ENCODE peak calls at places on chromosomes 7 and 10, in eight cellular contexts. P is kidney epithelial cell, O is Peyer's patch, C is AG04450, B is AG10803, Q is CD14-positive monocyte, A is IMR-90, L is fibroblast of lung. I is an unnamed sample.

GRCh38 chr7:132791036-132791435 is 214.8 kb upstream of the PLXNA4 start:
- DNase-seq in P (no peak), O (no peak), C (no peak), B (no peak), Q (no peak), A (no peak), L (no peak), I (no peak)

GRCh38 chr7:124945680-124946079 is 16.1 kb upstream of the POT1 start:
- DNase-seq in P (no peak), O (no peak), C (no peak), B (no peak), Q (no peak), A (no peak), L (no peak), I (no peak)

GRCh38 chr7:39238209-39238869 is 260.6 kb downstream of the POU6F2 start:
- DNase-seq in P (no peak), O (no peak), C (no peak), B (no peak), Q (no peak), A (no peak), L (no peak), I (no peak)

GRCh38 chr7:49714182-49714581 is 59.3 kb upstream of the VWC2 start:
- DNase-seq in P (no peak), O (no peak), C (no peak), B (no peak), Q (no peak), A (no peak), L (no peak), I (no peak)

GRCh38 chr7:81846398-81846797 is 76.6 kb upstream of the HGF start:
- DNase-seq in P (peak; percentile 26), O (peak; percentile 46), C (peak; percentile 20), B (peak; percentile 59), Q (peak; percentile 76), A (peak; percentile 74), L (peak; percentile 45), I (peak; percentile 49)

GRCh38 chr10:77351386-77351785 is 286.2 kb downstream of the KCNMA1 start:
- DNase-seq in P (no peak), O (no peak), C (peak; percentile 20), B (peak; percentile 73), Q (no peak), A (peak; percentile 79), L (peak; percentile 82), I (no peak)

GRCh38 chr10:62244785-62245595 is 23.7 kb downstream of the RTKN2 start:
- DNase-seq in P (no peak), O (peak; percentile 79), C (no peak), B (peak; percentile 74), Q (no peak), A (peak; percentile 83), L (peak; percentile 87), I (no peak)

GRCh38 chr7:148147438-148147837 is 443.1 kb upstream of the C7orf33 start:
- DNase-seq in P (no peak), O (no peak), C (no peak), B (no peak), Q (no peak), A (no peak), L (no peak), I (no peak)

GRCh38 chr10:131961777-131962450 is 19.8 kb downstream of the BNIP3 start:
- DNase-seq in P (no peak), O (peak; percentile 39), C (no peak), B (peak; percentile 60), Q (no peak), A (no peak), L (no peak), I (no peak)

GRCh38 chr7:98994046-98994944 is 116.0 kb downstream of the TRRAP start:
- DNase-seq in P (no peak), O (no peak), C (no peak), B (no peak), Q (no peak), A (no peak), L (no peak), I (no peak)

GRCh38 chr7:37659971-37660370 is 23.6 kb upstream of the GPR141 start:
- DNase-seq in P (no peak), O (no peak), C (no peak), B (no peak), Q (no peak), A (no peak), L (no peak), I (no peak)

GRCh38 chr10:44293842-44294241 is 91.1 kb downstream of the CXCL12 start:
- DNase-seq in P (no peak), O (peak; percentile 56), C (peak; percentile 88), B (peak; percentile 53), Q (no peak), A (peak; percentile 92), L (peak; percentile 92), I (no peak)

GRCh38 chr7:109235316-109235715 is 665.6 kb downstream of the DNAJB9 start:
- DNase-seq in P (no peak), O (no peak), C (no peak), B (no peak), Q (no peak), A (no peak), L (no peak), I (no peak)

GRCh38 chr10:123988694-123989093 is 97.1 kb upstream of the CPXM2 start:
- DNase-seq in P (no peak), O (no peak), C (no peak), B (no peak), Q (peak; percentile 22), A (no peak), L (no peak), I (peak; percentile 20)

GRCh38 chr10:79125092-79125491 is 56.3 kb downstream of the ZMIZ1 start:
- DNase-seq in P (no peak), O (no peak), C (no peak), B (no peak), Q (no peak), A (no peak), L (no peak), I (no peak)

GRCh38 chr7:919924-920341 is 34.5 kb downstream of the ADAP1 start:
- DNase-seq in P (no peak), O (peak; percentile 70), C (no peak), B (no peak), Q (peak; percentile 33), A (no peak), L (no peak), I (no peak)

GRCh38 chr10:87700031-87700796 is 40.5 kb downstream of the PAPSS2 start:
- DNase-seq in P (no peak), O (no peak), C (no peak), B (peak; percentile 74), Q (no peak), A (peak; percentile 74), L (peak; percentile 77), I (peak; percentile 66)

GRCh38 chr10:15120523-15120922 is 23.4 kb downstream of the RPP38 start:
- DNase-seq in P (no peak), O (no peak), C (no peak), B (peak; percentile 67), Q (no peak), A (peak; percentile 79), L (peak; percentile 72), I (peak; percentile 46)

GRCh38 chr7:66352071-66352470 is 146.9 kb downstream of the TPST1 start:
- DNase-seq in P (peak; percentile 9), O (no peak), C (no peak), B (no peak), Q (no peak), A (no peak), L (no peak), I (no peak)
- TF ChIP-seq CTCF in P (peak; percentile 40), O (no peak), C (peak; percentile 13), B (no peak), Q (no peak), A (no peak), L (no peak), I (no peak)

GRCh38 chr7:143255564-143255963 is 7.7 kb upstream of the GSTK1 start:
- DNase-seq in P (no peak), O (no peak), C (no peak), B (no peak), Q (no peak), A (no peak), L (no peak), I (no peak)

GRCh38 chr7:143258830-143259229 is 4.4 kb upstream of the GSTK1 start:
- DNase-seq in P (no peak), O (no peak), C (no peak), B (no peak), Q (no peak), A (peak; percentile 20), L (no peak), I (no peak)

GRCh38 chr7:143257501-143257900 is 5.7 kb upstream of the GSTK1 start:
- DNase-seq in P (no peak), O (no peak), C (no peak), B (no peak), Q (no peak), A (no peak), L (no peak), I (no peak)

GRCh38 chr7:143256932-143257331 is 6.3 kb upstream of the GSTK1 start:
- DNase-seq in P (no peak), O (no peak), C (no peak), B (no peak), Q (no peak), A (no peak), L (no peak), I (no peak)

GRCh38 chr7:143256325-143256724 is 6.9 kb upstream of the GSTK1 start:
- DNase-seq in P (no peak), O (no peak), C (no peak), B (no peak), Q (no peak), A (no peak), L (no peak), I (no peak)
- TF ChIP-seq CTCF in P (no peak), O (no peak), C (no peak), B (no peak), Q (peak; percentile 37), A (no peak), L (no peak), I (peak; percentile 25)

DNA sequence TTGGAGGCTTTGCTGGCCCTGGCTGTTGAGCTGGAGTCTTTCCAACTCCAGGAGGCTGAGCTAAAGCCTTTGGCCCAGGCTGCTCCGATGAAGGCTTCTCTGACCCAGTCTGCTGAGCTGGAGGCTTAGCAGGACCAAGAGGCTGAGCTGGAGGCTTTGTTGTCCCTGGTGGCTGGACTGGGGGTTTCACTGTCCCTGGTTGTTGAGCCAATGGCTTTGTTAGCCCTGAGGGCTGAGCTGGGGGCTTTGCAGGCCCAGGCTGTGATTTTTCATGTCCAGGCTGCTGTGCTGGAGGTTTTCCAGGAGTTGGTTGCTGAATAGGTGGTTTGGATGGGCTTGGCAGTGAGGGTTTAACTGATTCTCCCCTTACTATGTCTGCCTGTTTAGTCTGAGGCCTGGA is 7.3 kb downstream of the PCLO start:
- DNase-seq in P (no peak), O (no peak), C (no peak), B (no peak), Q (no peak), A (no peak), L (no peak), I (no peak)
- TF ChIP-seq CTCF in P (no peak), O (no peak), C (no peak), B (no peak), Q (no peak), A (no peak), L (no peak), I (no peak)

DNA sequence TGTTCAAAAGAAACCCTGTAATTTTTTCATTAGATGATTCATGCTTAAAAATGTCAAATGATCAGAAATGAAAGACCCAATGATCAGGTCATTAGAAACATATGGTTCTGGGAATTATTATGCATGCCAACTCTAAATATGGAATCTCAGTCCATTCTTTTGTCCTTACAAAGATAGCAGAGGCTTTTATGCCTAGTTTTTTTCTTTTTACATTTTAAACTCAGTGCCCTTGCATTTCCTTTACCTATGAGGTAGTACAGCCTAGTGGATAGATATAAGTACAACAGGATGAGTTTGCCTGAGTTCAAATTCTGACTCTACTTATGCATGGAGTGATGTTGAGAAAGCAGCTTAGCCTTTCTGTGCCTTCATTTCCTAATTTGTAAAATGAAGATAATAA is 392.9 kb downstream of the SUGCT start:
- DNase-seq in P (no peak), O (no peak), C (no peak), B (peak; percentile 53), Q (no peak), A (no peak), L (no peak), I (no peak)
- TF ChIP-seq CTCF in P (no peak), O (no peak), C (no peak), B (peak; percentile 38), Q (no peak), A (no peak), L (no peak), I (peak; percentile 36)

I was measured in foreskin keratinocyte.